ENCODE peak calls at places on chromosomes 11 and 22, in seven cellular contexts. C, V, O, X, Y, F and T are unnamed samples.
A peak's percentile ranks its signal among the peaks of the same experiment; 100 is the strongest.

GRCh38 chr22:19948057-19948760 is 6.6 kb upstream of the TXNRD2 start:
- DNase-seq in X (no peak), C (no peak), O (no peak), Y (peak; percentile 17), F (no peak), V (no peak), T (no peak)

GRCh38 chr22:24379536-24379935 is 47.9 kb upstream of the ADORA2A start:
- DNase-seq in O (no peak), Y (no peak), V (peak; percentile 61), X (no peak), F (no peak), C (no peak), T (peak; percentile 9)

GRCh38 chr11:69352715-69353325 is 58.9 kb downstream of the MYEOV start:
- DNase-seq in F (no peak), V (peak; percentile 97), C (peak; percentile 48), X (no peak), O (no peak), Y (peak; percentile 37), T (peak; percentile 96)

GRCh38 chr11:97815667-97816066 is 1205.1 kb upstream of the CNTN5 start:
- DNase-seq in O (no peak), C (no peak), X (no peak), V (peak; percentile 63), Y (no peak), F (no peak), T (no peak)

GRCh38 chr11:133898031-133898769 is 52.9 kb upstream of the SPATA19 start:
- DNase-seq in O (no peak), Y (no peak), F (no peak), C (no peak), V (no peak), X (no peak), T (no peak)

GRCh38 chr11:64400667-64401066 is 41.7 kb downstream of the RPS6KA4 start:
- DNase-seq in Y (no peak), V (no peak), O (no peak), C (no peak), X (no peak), F (no peak), T (no peak)

GRCh38 chr22:17388235-17388634 is 19.0 kb downstream of the CECR2 start:
- DNase-seq in O (no peak), V (no peak), Y (no peak), C (no peak), X (no peak), F (no peak), T (no peak)

GRCh38 chr22:38569972-38570840 is at the start of gene DMC1:
- DNase-seq in F (peak; percentile 94), C (peak; percentile 96), Y (peak; percentile 95), X (peak; percentile 82), O (peak; percentile 93), V (peak; percentile 78), T (peak; percentile 77)

GRCh38 chr11:112880454-112880853 is 80.8 kb upstream of the NCAM1 start:
- DNase-seq in F (no peak), V (no peak), O (no peak), Y (no peak), X (no peak), C (no peak), T (no peak)

GRCh38 chr11:3203221-3204043 is 15.2 kb downstream of the MRGPRG start:
- DNase-seq in O (peak; percentile 31), Y (peak; percentile 14), X (no peak), F (no peak), C (no peak), V (no peak), T (peak; percentile 16)

GRCh38 chr22:30205281-30206115 is 41.1 kb downstream of the LIF start:
- DNase-seq in C (no peak), O (no peak), F (peak; percentile 76), V (peak; percentile 100), X (no peak), Y (no peak), T (peak; percentile 71)

GRCh38 chr11:116946414-116946813 is 109.0 kb upstream of the APOA1 start:
- DNase-seq in V (peak; percentile 66), F (no peak), Y (no peak), O (no peak), C (no peak), X (no peak), T (no peak)

GRCh38 chr11:60184824-60185511 is 2.1 kb upstream of the MS4A6A start:
- DNase-seq in F (no peak), V (no peak), O (no peak), X (no peak), Y (no peak), C (no peak), T (no peak)

GRCh38 chr11:66951927-66952337 is 6.3 kb downstream of the PC start:
- DNase-seq in Y (peak; percentile 33), X (no peak), C (peak; percentile 53), V (no peak), F (no peak), O (no peak), T (no peak)

GRCh38 chr11:827861-828167 is at the start of gene CRACR2B:
- DNase-seq in X (no peak), F (no peak), C (peak; percentile 85), O (no peak), Y (peak; percentile 84), V (no peak), T (no peak)

GRCh38 chr22:45631140-45631539 is 40.5 kb upstream of the ATXN10 start:
- DNase-seq in O (no peak), F (no peak), Y (no peak), X (no peak), C (no peak), V (no peak), T (no peak)

GRCh38 chr11:68524213-68524612 is 63.7 kb downstream of the PPP6R3 start:
- DNase-seq in V (peak; percentile 39), F (no peak), Y (no peak), C (no peak), O (no peak), X (no peak), T (peak; percentile 16)

GRCh38 chr22:33240901-33241300 is 182.7 kb upstream of the SYN3 start:
- DNase-seq in X (no peak), O (no peak), V (no peak), F (no peak), C (no peak), Y (no peak), T (no peak)

GRCh38 chr22:19287889-19288288 is 3.6 kb downstream of the CLTCL1 start:
- DNase-seq in X (no peak), F (no peak), V (peak; percentile 94), Y (no peak), C (no peak), O (no peak), T (peak; percentile 77)

DNA sequence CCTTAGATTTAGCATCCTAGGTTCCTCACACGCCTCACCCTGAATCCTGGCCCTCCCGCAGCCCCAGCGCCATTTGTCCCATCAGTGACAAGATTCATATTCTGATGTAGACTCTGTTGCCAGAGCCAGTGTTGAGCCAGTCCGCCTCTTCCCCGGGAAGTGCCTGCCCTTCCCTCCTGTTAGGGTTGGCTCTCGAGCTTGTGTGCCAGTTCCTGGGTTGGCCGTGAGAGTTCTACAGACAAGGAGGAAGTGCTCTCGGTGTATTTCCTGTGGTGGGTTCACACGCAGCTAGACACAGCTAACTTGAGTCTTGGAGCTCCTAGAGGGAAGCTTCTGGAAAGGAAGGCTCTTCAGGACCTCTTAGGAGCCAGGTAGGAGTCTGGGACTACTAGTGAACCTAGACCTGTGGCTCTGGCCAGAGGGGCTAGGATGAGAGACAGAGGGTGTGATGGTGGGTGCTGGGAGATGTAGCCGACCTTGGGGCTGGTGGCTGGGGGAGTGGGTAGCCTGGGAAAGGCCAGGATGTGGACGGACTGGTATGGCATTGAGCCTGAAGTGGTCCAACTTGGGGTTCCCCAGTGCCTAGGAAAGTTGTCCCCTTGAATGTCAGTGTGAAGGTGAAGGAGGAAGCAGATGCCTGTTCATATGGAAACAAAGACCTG is at the start of gene IL18BP:
- DNase-seq in Y (no peak), X (no peak), F (no peak), O (no peak), V (no peak), C (peak; percentile 39), T (no peak)
- H3K4me3 ChIP-seq in Y (no peak within 1 kb of the TSS), X (peak within 1 kb of the TSS; percentile 54), F (peak within 1 kb of the TSS; percentile 41), O (no peak within 1 kb of the TSS), V (peak within 1 kb of the TSS; percentile 7), C (peak within 1 kb of the TSS; percentile 1), T (no peak within 1 kb of the TSS)

GRCh38 chr22:37163618-37164534 is 14.2 kb upstream of the IL2RB start:
- DNase-seq in O (no peak), X (no peak), V (no peak), C (no peak), F (no peak), Y (peak; percentile 48), T (no peak)

GRCh38 chr22:37163096-37163489 is 13.4 kb upstream of the IL2RB start:
- DNase-seq in Y (no peak), O (no peak), V (no peak), C (no peak), X (no peak), F (no peak), T (no peak)

GRCh38 chr22:37165066-37165465 is 15.3 kb upstream of the IL2RB start:
- DNase-seq in O (no peak), X (no peak), F (no peak), C (no peak), V (no peak), Y (peak; percentile 21), T (no peak)

GRCh38 chr22:37165940-37166674 is 16.4 kb upstream of the IL2RB start:
- DNase-seq in F (no peak), X (no peak), C (no peak), O (no peak), V (no peak), Y (peak; percentile 53), T (no peak)

GRCh38 chr22:37164535-37164887 is 14.8 kb upstream of the IL2RB start:
- DNase-seq in V (no peak), C (no peak), F (no peak), Y (no peak), X (no peak), O (no peak), T (no peak)
- H3K4me3 ChIP-seq in V (no peak overlapping the region), C (no peak overlapping the region), F (no peak overlapping the region), Y (no peak overlapping the region), X (no peak overlapping the region), O (no peak overlapping the region), T (no peak overlapping the region)

DNA sequence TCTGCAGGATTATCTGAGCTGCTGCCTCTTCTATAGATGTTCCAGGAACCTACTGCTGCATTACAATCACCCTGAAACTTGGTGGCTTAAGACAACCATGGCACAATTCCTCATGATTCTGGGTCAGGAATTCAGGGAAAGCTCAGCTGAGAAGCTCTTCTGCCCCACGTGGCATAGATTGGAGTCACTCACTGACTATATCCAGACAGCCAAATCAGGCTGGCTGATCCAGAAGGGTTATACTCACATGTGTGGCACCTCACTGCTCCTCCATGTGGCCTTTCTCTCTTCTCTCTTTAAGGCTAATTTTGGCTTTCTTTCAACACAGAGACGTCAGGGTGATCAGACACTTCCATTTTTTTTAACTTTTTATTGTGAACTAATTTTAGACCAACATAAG is 125.5 kb downstream of the BBOX1 start:
- DNase-seq in C (no peak), F (no peak), X (no peak), V (no peak), Y (no peak), O (no peak), T (no peak)
- H3K4me3 ChIP-seq in C (no peak overlapping the region), F (no peak overlapping the region), X (no peak overlapping the region), V (no peak overlapping the region), Y (no peak overlapping the region), O (no peak overlapping the region), T (no peak overlapping the region)

GRCh38 chr11:124865902-124866851 is 945 bp downstream of the ROBO3 start:
- DNase-seq in V (peak; percentile 38), X (no peak), Y (peak; percentile 62), C (peak; percentile 31), O (no peak), F (peak; percentile 44), T (peak; percentile 57)
- H3K4me3 ChIP-seq in V (peak overlapping the region; percentile 24), X (peak overlapping the region; percentile 62), Y (no peak overlapping the region), C (peak overlapping the region; percentile 9), O (no peak overlapping the region), F (peak overlapping the region; percentile 50), T (no peak overlapping the region)